ENCODE peak calls at places on chromosome 17, in eight cellular contexts. X is AG10803, D is endothelial cell, Y is chondrocyte, J is colonic mucosa, Q is HFFc6, R is tibial nerve, W is tibial artery. P is an unnamed sample.
A peak's percentile ranks its signal among the peaks of the same experiment; 100 is the strongest.

GRCh38 chr17:79989106-79989835 is 46.4 kb downstream of the TBC1D16 start:
- DNase-seq in R (no peak), J (no peak), Q (no peak), Y (peak; percentile 61), D (no peak), W (no peak), X (no peak), P (no peak)

GRCh38 chr17:34628883-34629282 is 49.5 kb downstream of the TMEM132E start:
- DNase-seq in Q (no peak), J (no peak), W (no peak), X (no peak), D (no peak), R (no peak), Y (no peak), P (no peak)

GRCh38 chr17:12789075-12789975 is at the start of gene ARHGAP44:
- DNase-seq in W (peak; percentile 73), J (peak; percentile 78), X (peak; percentile 53), Y (no peak), R (peak; percentile 14), Q (peak; percentile 30), D (peak; percentile 78), P (no peak)

GRCh38 chr17:51650772-51651171 is 390.4 kb downstream of the UTP18 start:
- DNase-seq in R (no peak), W (no peak), D (no peak), Y (no peak), X (no peak), J (no peak), Q (no peak), P (no peak)

GRCh38 chr17:72361892-72362291 is 241.1 kb downstream of the SOX9 start:
- DNase-seq in R (no peak), Q (no peak), X (no peak), Y (no peak), J (no peak), D (no peak), W (no peak), P (peak; percentile 85)

GRCh38 chr17:66255527-66255971 is 26.3 kb upstream of the APOH start:
- DNase-seq in D (no peak), X (no peak), Y (no peak), Q (no peak), R (no peak), W (no peak), J (no peak), P (no peak)

GRCh38 chr17:59387351-59388069 is 56.1 kb downstream of the YPEL2 start:
- DNase-seq in Y (no peak), R (no peak), D (no peak), X (no peak), W (no peak), Q (no peak), J (no peak), P (no peak)

GRCh38 chr17:57006040-57006439 is 28.1 kb downstream of the SCPEP1 start:
- DNase-seq in Y (no peak), Q (peak; percentile 6), X (no peak), D (no peak), W (no peak), J (no peak), R (no peak), P (no peak)

GRCh38 chr17:9999948-10000695 is 95.1 kb upstream of the RCVRN start:
- DNase-seq in Y (no peak), R (no peak), W (peak; percentile 11), D (no peak), Q (no peak), X (no peak), J (no peak), P (no peak)

GRCh38 chr17:1725642-1726511 is 1.4 kb downstream of the WDR81 start:
- DNase-seq in W (no peak), X (no peak), D (no peak), J (no peak), Y (no peak), R (no peak), Q (no peak), P (no peak)

GRCh38 chr17:1727258-1727789 is 2.8 kb downstream of the WDR81 start:
- DNase-seq in Y (no peak), Q (no peak), D (no peak), W (no peak), J (no peak), X (no peak), R (no peak), P (no peak)

GRCh38 chr17:1730004-1730344 is 5.5 kb downstream of the WDR81 start:
- DNase-seq in Q (no peak), W (no peak), D (no peak), X (no peak), J (no peak), Y (no peak), R (no peak), P (no peak)

GRCh38 chr17:1726626-1727257 is 2.2 kb downstream of the WDR81 start:
- DNase-seq in D (no peak), R (no peak), J (no peak), Y (no peak), W (no peak), X (no peak), Q (no peak), P (no peak)

GRCh38 chr17:1727876-1728630 is 3.5 kb downstream of the WDR81 start:
- DNase-seq in J (no peak), X (no peak), Q (no peak), R (no peak), Y (no peak), D (no peak), W (no peak), P (no peak)
- TF ChIP-seq CTCF in J (no peak), X (no peak), Q (no peak), R (no peak), Y (no peak), D (no peak), W (no peak), P (no peak)

GRCh38 chr17:4263282-4264215 is at the start of gene ANKFY1:
- DNase-seq in D (peak; percentile 99), J (peak; percentile 98), Y (peak; percentile 98), Q (peak; percentile 93), W (peak; percentile 97), X (peak; percentile 90), R (peak; percentile 91), P (peak; percentile 93)
- TF ChIP-seq CTCF in D (no peak), J (no peak), Y (peak; percentile 58), Q (peak; percentile 32), W (peak; percentile 11), X (no peak), R (no peak), P (no peak)

GRCh38 chr17:68511671-68512246 is 471 bp upstream of the PRKAR1A start:
- DNase-seq in R (peak; percentile 69), Q (peak; percentile 63), X (peak; percentile 47), W (peak; percentile 90), J (peak; percentile 81), Y (peak; percentile 94), D (peak; percentile 76), P (peak; percentile 75)

GRCh38 chr17:68512247-68512966 is at the start of gene PRKAR1A:
- DNase-seq in J (peak; percentile 97), X (peak; percentile 92), Y (peak; percentile 97), D (peak; percentile 91), W (peak; percentile 95), R (peak; percentile 92), Q (peak; percentile 88), P (peak; percentile 91)

GRCh38 chr17:68513932-68514331 is 1.7 kb downstream of the PRKAR1A start:
- DNase-seq in Y (no peak), R (no peak), X (no peak), Q (no peak), J (no peak), W (no peak), D (no peak), P (no peak)

GRCh38 chr17:68511254-68511670 is 968 bp upstream of the PRKAR1A start:
- DNase-seq in J (peak; percentile 62), Y (no peak), X (no peak), Q (no peak), W (no peak), R (peak; percentile 25), D (no peak), P (no peak)

DNA sequence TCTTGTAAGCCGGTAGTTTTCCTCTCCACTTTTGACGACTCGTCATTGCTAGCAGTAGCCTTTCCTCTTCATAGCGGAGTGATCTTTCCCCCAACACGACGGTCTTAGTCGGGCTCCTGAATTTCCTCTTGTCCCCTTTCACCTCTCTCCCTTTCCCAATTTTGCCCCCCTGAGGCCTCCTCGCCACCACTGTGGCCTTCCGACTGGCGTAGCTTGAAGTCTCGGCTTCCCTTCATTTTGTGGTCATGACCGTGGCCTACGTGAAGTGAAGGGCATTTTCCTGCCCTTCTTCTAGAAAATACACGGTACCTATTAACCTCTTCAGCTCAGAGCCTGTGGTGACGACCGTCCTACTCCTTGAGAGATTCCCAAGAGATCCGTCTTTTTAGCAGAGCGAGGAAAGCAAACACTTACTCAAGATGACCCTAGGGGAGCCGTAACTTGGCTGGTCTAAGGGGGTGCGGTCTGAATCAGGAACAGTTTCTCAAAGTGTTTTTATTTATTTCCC is 791 bp downstream of the PRKAR1A start:
- DNase-seq in R (peak; percentile 61), Y (no peak), J (peak; percentile 43), X (peak; percentile 54), W (no peak), D (no peak), Q (peak; percentile 25), P (peak; percentile 45)
- TF ChIP-seq CTCF in R (no peak), Y (no peak), J (no peak), X (no peak), W (no peak), D (no peak), Q (no peak), P (no peak)

GRCh38 chr17:17783121-17783824 is 53.5 kb downstream of the SREBF1 start:
- DNase-seq in X (no peak), J (peak; percentile 78), R (peak; percentile 45), Y (no peak), Q (no peak), W (peak; percentile 79), D (peak; percentile 49), P (peak; percentile 58)

GRCh38 chr17:17782425-17783120 is 54.2 kb downstream of the SREBF1 start:
- DNase-seq in Y (no peak), D (no peak), X (no peak), R (no peak), J (peak; percentile 44), Q (no peak), W (no peak), P (peak; percentile 11)

GRCh38 chr17:17783825-17784598 is 52.8 kb downstream of the SREBF1 start:
- DNase-seq in X (peak; percentile 39), W (no peak), Y (peak; percentile 87), J (peak; percentile 50), Q (no peak), R (peak; percentile 43), D (peak; percentile 42), P (no peak)

GRCh38 chr17:17785407-17785806 is 51.4 kb downstream of the SREBF1 start:
- DNase-seq in J (no peak), X (no peak), Y (peak; percentile 81), D (no peak), W (no peak), R (no peak), Q (no peak), P (no peak)

DNA sequence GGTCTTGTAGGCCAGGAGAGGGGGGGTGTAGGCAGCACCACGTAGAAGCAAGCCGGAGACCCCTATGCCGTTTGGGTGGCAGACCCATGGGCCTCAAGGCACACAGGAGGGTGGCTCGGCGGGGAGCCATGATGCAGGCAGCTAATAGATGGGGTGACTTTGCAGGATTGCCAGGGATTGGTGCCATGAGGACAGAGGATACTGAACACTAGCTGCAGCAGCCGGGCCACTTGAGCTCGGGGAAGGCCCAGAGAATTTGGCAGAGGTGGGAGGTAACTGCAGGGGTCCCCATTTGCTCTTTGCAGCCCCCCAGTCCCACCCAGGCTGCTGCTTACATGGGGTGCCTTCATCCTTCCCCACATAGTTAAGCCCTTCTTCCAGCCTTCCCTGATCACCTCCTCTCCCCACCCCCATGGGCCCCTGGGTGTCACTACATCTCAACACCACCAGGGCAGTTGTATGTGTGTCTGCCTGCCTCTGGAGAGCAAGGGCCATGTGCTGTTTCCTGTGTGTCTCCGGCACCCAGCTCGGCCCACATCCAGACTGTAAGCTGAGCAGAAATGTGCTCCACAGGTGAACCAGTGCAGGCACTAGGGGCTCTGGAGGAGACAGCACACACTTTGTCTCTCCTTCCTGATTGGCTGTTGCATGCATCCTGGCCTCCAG is 52.1 kb downstream of the SREBF1 start:
- DNase-seq in Q (no peak), D (no peak), J (no peak), R (no peak), Y (peak; percentile 81), W (no peak), X (no peak), P (no peak)
- TF ChIP-seq CTCF in Q (peak; percentile 56), D (no peak), J (no peak), R (no peak), Y (peak; percentile 44), W (no peak), X (peak; percentile 19), P (no peak)